ENCODE peak calls at places on chromosome 4, in eight cellular contexts. One of them, this sample, is unnamed.

GRCh38 chr4:168755643-168756482 is 254.2 kb downstream of the CBR4 start:
- DNase-seq in AG09319: no peak
- DNase-seq in nephron progenitor cell: no peak
- DNase-seq in mesothelial cell of epicardium: no peak
- DNase-seq in B cell: no peak
- DNase-seq in HL-60: no peak
- DNase-seq in foreskin fibroblast: no peak
- DNase-seq in fibroblast of the aortic adventitia: no peak
- DNase-seq in this sample: no peak

GRCh38 chr4:127959794-127960193 is 5.2 kb downstream of the MFSD8 start:
- DNase-seq in AG09319: no peak
- DNase-seq in nephron progenitor cell: no peak
- DNase-seq in mesothelial cell of epicardium: no peak
- DNase-seq in B cell: no peak
- DNase-seq in HL-60: no peak
- DNase-seq in foreskin fibroblast: no peak
- DNase-seq in fibroblast of the aortic adventitia: no peak
- DNase-seq in this sample: no peak

GRCh38 chr4:39908284-39908683 is 69.4 kb downstream of the PDS5A start:
- DNase-seq in AG09319: no peak
- DNase-seq in nephron progenitor cell: no peak
- DNase-seq in mesothelial cell of epicardium: no peak
- DNase-seq in B cell: no peak
- DNase-seq in HL-60: no peak
- DNase-seq in foreskin fibroblast: peak
- DNase-seq in fibroblast of the aortic adventitia: peak
- DNase-seq in this sample: no peak

GRCh38 chr4:88225216-88226107 is 58.9 kb downstream of the PPM1K start:
- DNase-seq in AG09319: no peak
- DNase-seq in nephron progenitor cell: no peak
- DNase-seq in mesothelial cell of epicardium: no peak
- DNase-seq in B cell: no peak
- DNase-seq in HL-60: no peak
- DNase-seq in foreskin fibroblast: peak
- DNase-seq in fibroblast of the aortic adventitia: peak
- DNase-seq in this sample: no peak

GRCh38 chr4:138053601-138054322 is 188.4 kb downstream of the SLC7A11 start:
- DNase-seq in AG09319: no peak
- DNase-seq in nephron progenitor cell: no peak
- DNase-seq in mesothelial cell of epicardium: no peak
- DNase-seq in B cell: no peak
- DNase-seq in HL-60: no peak
- DNase-seq in foreskin fibroblast: peak
- DNase-seq in fibroblast of the aortic adventitia: peak
- DNase-seq in this sample: no peak

GRCh38 chr4:93084599-93085305 is 743.8 kb upstream of the ATOH1 start:
- DNase-seq in AG09319: no peak
- DNase-seq in nephron progenitor cell: no peak
- DNase-seq in mesothelial cell of epicardium: no peak
- DNase-seq in B cell: no peak
- DNase-seq in HL-60: no peak
- DNase-seq in foreskin fibroblast: no peak
- DNase-seq in fibroblast of the aortic adventitia: no peak
- DNase-seq in this sample: no peak

GRCh38 chr4:139419388-139419914 is 34.5 kb upstream of the RAB33B start:
- DNase-seq in AG09319: peak
- DNase-seq in nephron progenitor cell: no peak
- DNase-seq in mesothelial cell of epicardium: no peak
- DNase-seq in B cell: no peak
- DNase-seq in HL-60: peak
- DNase-seq in foreskin fibroblast: peak
- DNase-seq in fibroblast of the aortic adventitia: peak
- DNase-seq in this sample: no peak

GRCh38 chr4:169070895-169071218 is 60.8 kb upstream of the CBR4 start:
- DNase-seq in AG09319: no peak
- DNase-seq in nephron progenitor cell: no peak
- DNase-seq in mesothelial cell of epicardium: no peak
- DNase-seq in B cell: no peak
- DNase-seq in HL-60: no peak
- DNase-seq in foreskin fibroblast: no peak
- DNase-seq in fibroblast of the aortic adventitia: no peak
- DNase-seq in this sample: no peak

GRCh38 chr4:112073201-112073600 is 72.1 kb upstream of the FAM241A start:
- DNase-seq in AG09319: no peak
- DNase-seq in nephron progenitor cell: no peak
- DNase-seq in mesothelial cell of epicardium: no peak
- DNase-seq in B cell: no peak
- DNase-seq in HL-60: no peak
- DNase-seq in foreskin fibroblast: no peak
- DNase-seq in fibroblast of the aortic adventitia: no peak
- DNase-seq in this sample: no peak

GRCh38 chr4:27079056-27079455 is 218.4 kb downstream of the STIM2 start:
- DNase-seq in AG09319: no peak
- DNase-seq in nephron progenitor cell: no peak
- DNase-seq in mesothelial cell of epicardium: no peak
- DNase-seq in B cell: no peak
- DNase-seq in HL-60: no peak
- DNase-seq in foreskin fibroblast: no peak
- DNase-seq in fibroblast of the aortic adventitia: no peak
- DNase-seq in this sample: no peak

GRCh38 chr4:45662996-45663395 is 460.9 kb downstream of the GABRG1 start:
- DNase-seq in AG09319: no peak
- DNase-seq in nephron progenitor cell: no peak
- DNase-seq in mesothelial cell of epicardium: peak
- DNase-seq in B cell: no peak
- DNase-seq in HL-60: no peak
- DNase-seq in foreskin fibroblast: no peak
- DNase-seq in fibroblast of the aortic adventitia: peak
- DNase-seq in this sample: no peak

GRCh38 chr4:124940387-124940786 is 227.9 kb upstream of the ANKRD50 start:
- DNase-seq in AG09319: no peak
- DNase-seq in nephron progenitor cell: no peak
- DNase-seq in mesothelial cell of epicardium: no peak
- DNase-seq in B cell: no peak
- DNase-seq in HL-60: no peak
- DNase-seq in foreskin fibroblast: peak
- DNase-seq in fibroblast of the aortic adventitia: peak
- DNase-seq in this sample: no peak

GRCh38 chr4:187617117-187617516 is 378.5 kb upstream of the ZFP42 start:
- DNase-seq in AG09319: no peak
- DNase-seq in nephron progenitor cell: no peak
- DNase-seq in mesothelial cell of epicardium: no peak
- DNase-seq in B cell: no peak
- DNase-seq in HL-60: no peak
- DNase-seq in foreskin fibroblast: no peak
- DNase-seq in fibroblast of the aortic adventitia: peak
- DNase-seq in this sample: no peak

GRCh38 chr4:168555437-168555836 is 58.6 kb downstream of the PALLD start:
- DNase-seq in AG09319: no peak
- DNase-seq in nephron progenitor cell: no peak
- DNase-seq in mesothelial cell of epicardium: no peak
- DNase-seq in B cell: no peak
- DNase-seq in HL-60: no peak
- DNase-seq in foreskin fibroblast: no peak
- DNase-seq in fibroblast of the aortic adventitia: no peak
- DNase-seq in this sample: no peak

GRCh38 chr4:17717301-17717700 is 64.1 kb downstream of the FAM184B start:
- DNase-seq in AG09319: no peak
- DNase-seq in nephron progenitor cell: no peak
- DNase-seq in mesothelial cell of epicardium: no peak
- DNase-seq in B cell: no peak
- DNase-seq in HL-60: no peak
- DNase-seq in foreskin fibroblast: no peak
- DNase-seq in fibroblast of the aortic adventitia: no peak
- DNase-seq in this sample: no peak

GRCh38 chr4:139606600-139607301 is 50.7 kb upstream of the SETD7 start:
- DNase-seq in AG09319: no peak
- DNase-seq in nephron progenitor cell: no peak
- DNase-seq in mesothelial cell of epicardium: no peak
- DNase-seq in B cell: no peak
- DNase-seq in HL-60: peak
- DNase-seq in foreskin fibroblast: peak
- DNase-seq in fibroblast of the aortic adventitia: peak
- DNase-seq in this sample: no peak

GRCh38 chr4:108113229-108113628 is 55.5 kb downstream of the LEF1 start:
- DNase-seq in AG09319: no peak
- DNase-seq in nephron progenitor cell: no peak
- DNase-seq in mesothelial cell of epicardium: no peak
- DNase-seq in B cell: no peak
- DNase-seq in HL-60: no peak
- DNase-seq in foreskin fibroblast: no peak
- DNase-seq in fibroblast of the aortic adventitia: no peak
- DNase-seq in this sample: no peak

DNA sequence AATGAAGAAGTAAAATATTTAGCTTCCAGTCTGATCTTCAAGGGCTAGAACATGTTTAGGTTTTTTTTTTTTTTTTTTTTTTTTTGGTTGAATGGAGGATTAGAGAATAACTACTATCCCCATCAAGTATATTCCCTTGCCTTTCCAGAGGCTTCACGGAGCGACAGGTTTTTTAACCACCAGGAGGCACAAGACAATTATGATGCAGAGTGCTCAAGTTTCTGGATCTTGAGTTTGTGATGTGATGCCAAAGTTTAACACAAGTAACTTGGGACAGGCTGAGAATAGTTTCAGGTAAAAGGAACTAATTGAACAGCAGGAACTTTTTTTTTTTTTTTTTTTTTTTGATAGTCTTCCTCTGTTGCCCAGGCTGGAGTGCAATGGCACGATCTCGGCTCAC is 30.3 kb downstream of the CCNI start:
- DNase-seq in AG09319: no peak
- DNase-seq in nephron progenitor cell: no peak
- DNase-seq in mesothelial cell of epicardium: no peak
- DNase-seq in B cell: no peak
- DNase-seq in HL-60: no peak
- DNase-seq in foreskin fibroblast: peak
- DNase-seq in fibroblast of the aortic adventitia: no peak
- DNase-seq in this sample: no peak
- TF ChIP-seq CTCF in AG09319: peak
- TF ChIP-seq CTCF in nephron progenitor cell: peak
- TF ChIP-seq CTCF in mesothelial cell of epicardium: no peak
- TF ChIP-seq CTCF in B cell: no peak
- TF ChIP-seq CTCF in HL-60: no peak
- TF ChIP-seq CTCF in foreskin fibroblast: no peak
- TF ChIP-seq CTCF in fibroblast of the aortic adventitia: peak
- TF ChIP-seq CTCF in this sample: no peak

GRCh38 chr4:62408467-62408866 is 1208.3 kb downstream of the ADGRL3 start:
- DNase-seq in AG09319: no peak
- DNase-seq in nephron progenitor cell: no peak
- DNase-seq in mesothelial cell of epicardium: no peak
- DNase-seq in B cell: no peak
- DNase-seq in HL-60: no peak
- DNase-seq in foreskin fibroblast: no peak
- DNase-seq in fibroblast of the aortic adventitia: no peak
- DNase-seq in this sample: no peak
- TF ChIP-seq CTCF in AG09319: no peak
- TF ChIP-seq CTCF in nephron progenitor cell: no peak
- TF ChIP-seq CTCF in mesothelial cell of epicardium: no peak
- TF ChIP-seq CTCF in B cell: no peak
- TF ChIP-seq CTCF in HL-60: no peak
- TF ChIP-seq CTCF in foreskin fibroblast: no peak
- TF ChIP-seq CTCF in fibroblast of the aortic adventitia: no peak
- TF ChIP-seq CTCF in this sample: no peak

GRCh38 chr4:1193206-1194027 is 21.0 kb upstream of the SPON2 start:
- DNase-seq in AG09319: no peak
- DNase-seq in nephron progenitor cell: no peak
- DNase-seq in mesothelial cell of epicardium: no peak
- DNase-seq in B cell: no peak
- DNase-seq in HL-60: no peak
- DNase-seq in foreskin fibroblast: no peak
- DNase-seq in fibroblast of the aortic adventitia: no peak
- DNase-seq in this sample: no peak

GRCh38 chr4:1195894-1196401 is 23.6 kb upstream of the SPON2 start:
- DNase-seq in AG09319: no peak
- DNase-seq in nephron progenitor cell: no peak
- DNase-seq in mesothelial cell of epicardium: no peak
- DNase-seq in B cell: no peak
- DNase-seq in HL-60: no peak
- DNase-seq in foreskin fibroblast: no peak
- DNase-seq in fibroblast of the aortic adventitia: no peak
- DNase-seq in this sample: no peak

GRCh38 chr4:1195109-1195671 is 22.8 kb upstream of the SPON2 start:
- DNase-seq in AG09319: no peak
- DNase-seq in nephron progenitor cell: no peak
- DNase-seq in mesothelial cell of epicardium: peak
- DNase-seq in B cell: no peak
- DNase-seq in HL-60: no peak
- DNase-seq in foreskin fibroblast: no peak
- DNase-seq in fibroblast of the aortic adventitia: no peak
- DNase-seq in this sample: peak

GRCh38 chr4:1192493-1193205 is 20.3 kb upstream of the SPON2 start:
- DNase-seq in AG09319: no peak
- DNase-seq in nephron progenitor cell: no peak
- DNase-seq in mesothelial cell of epicardium: peak
- DNase-seq in B cell: peak
- DNase-seq in HL-60: no peak
- DNase-seq in foreskin fibroblast: no peak
- DNase-seq in fibroblast of the aortic adventitia: no peak
- DNase-seq in this sample: no peak

GRCh38 chr4:1194028-1194900 is 21.9 kb upstream of the SPON2 start:
- DNase-seq in AG09319: no peak
- DNase-seq in nephron progenitor cell: no peak
- DNase-seq in mesothelial cell of epicardium: peak
- DNase-seq in B cell: no peak
- DNase-seq in HL-60: no peak
- DNase-seq in foreskin fibroblast: peak
- DNase-seq in fibroblast of the aortic adventitia: peak
- DNase-seq in this sample: peak
- TF ChIP-seq CTCF in AG09319: peak
- TF ChIP-seq CTCF in nephron progenitor cell: no peak
- TF ChIP-seq CTCF in mesothelial cell of epicardium: no peak
- TF ChIP-seq CTCF in B cell: no peak
- TF ChIP-seq CTCF in HL-60: no peak
- TF ChIP-seq CTCF in foreskin fibroblast: no peak
- TF ChIP-seq CTCF in fibroblast of the aortic adventitia: no peak
- TF ChIP-seq CTCF in this sample: no peak

GRCh38 chr4:117434424-117434823 is 349.0 kb upstream of the TRAM1L1 start:
- DNase-seq in AG09319: no peak
- DNase-seq in nephron progenitor cell: no peak
- DNase-seq in mesothelial cell of epicardium: no peak
- DNase-seq in B cell: no peak
- DNase-seq in HL-60: no peak
- DNase-seq in foreskin fibroblast: no peak
- DNase-seq in fibroblast of the aortic adventitia: no peak
- DNase-seq in this sample: no peak

GRCh38 chr4:117429506-117429905 is 344.1 kb upstream of the TRAM1L1 start:
- DNase-seq in AG09319: no peak
- DNase-seq in nephron progenitor cell: no peak
- DNase-seq in mesothelial cell of epicardium: no peak
- DNase-seq in B cell: no peak
- DNase-seq in HL-60: no peak
- DNase-seq in foreskin fibroblast: no peak
- DNase-seq in fibroblast of the aortic adventitia: no peak
- DNase-seq in this sample: no peak

DNA sequence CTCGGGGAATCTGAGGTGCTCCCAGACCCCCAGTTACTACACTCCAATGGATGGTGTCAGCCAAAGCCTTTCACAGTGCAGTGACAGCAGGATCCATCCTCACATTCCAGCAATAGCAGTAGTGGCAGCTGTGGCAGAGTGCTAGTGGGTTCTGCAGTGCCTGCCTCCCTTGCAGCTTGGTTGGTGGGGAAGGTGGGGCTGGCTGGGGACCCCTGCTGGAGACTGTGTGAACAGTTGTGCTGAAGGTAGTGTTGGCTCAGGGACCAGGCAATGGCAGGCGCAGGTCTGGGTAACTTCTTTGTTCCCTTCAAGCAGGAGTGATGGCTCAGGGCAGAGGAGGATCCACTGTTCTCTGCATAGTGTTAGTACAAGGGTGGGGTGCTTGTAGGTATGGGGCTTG is 343.7 kb upstream of the TRAM1L1 start:
- DNase-seq in AG09319: no peak
- DNase-seq in nephron progenitor cell: no peak
- DNase-seq in mesothelial cell of epicardium: no peak
- DNase-seq in B cell: no peak
- DNase-seq in HL-60: no peak
- DNase-seq in foreskin fibroblast: no peak
- DNase-seq in fibroblast of the aortic adventitia: no peak
- DNase-seq in this sample: no peak
- TF ChIP-seq CTCF in AG09319: no peak
- TF ChIP-seq CTCF in nephron progenitor cell: no peak
- TF ChIP-seq CTCF in mesothelial cell of epicardium: no peak
- TF ChIP-seq CTCF in B cell: no peak
- TF ChIP-seq CTCF in HL-60: no peak
- TF ChIP-seq CTCF in foreskin fibroblast: no peak
- TF ChIP-seq CTCF in fibroblast of the aortic adventitia: no peak
- TF ChIP-seq CTCF in this sample: no peak